ENCODE peak calls at places on chromosomes 13 and 19, in ten cellular contexts. E is testis; Y is erythroblast; F is HS-5; H is aorta; I is MV-4-11; Q is A549; O is activated CD4-positive, CD25-positive, alpha-beta regulatory T cell; A is AG04450; J is mesenchymal stem cell. W is an unnamed sample.

GRCh38 chr19:58345558-58345957 is 7.7 kb downstream of the A1BG start:
- DNase-seq in E (no peak), Y (no peak), F (no peak), H (no peak), I (no peak), Q (no peak), O (no peak), A (no peak), J (peak), W (no peak)

GRCh38 chr19:21677696-21678418 is 89.5 kb downstream of the ZNF100 start:
- DNase-seq in E (peak), Y (no peak), F (no peak), H (no peak), I (no peak), Q (no peak), O (no peak), A (no peak), J (no peak), W (no peak)

GRCh38 chr13:45292176-45292575 is 48.8 kb downstream of the TPT1 start:
- DNase-seq in E (no peak), Y (no peak), F (peak), H (no peak), I (no peak), Q (no peak), O (no peak), A (no peak), J (no peak), W (no peak)

GRCh38 chr13:22201395-22201794 is 530.5 kb downstream of the FGF9 start:
- DNase-seq in E (no peak), Y (no peak), F (no peak), H (no peak), I (no peak), Q (no peak), O (no peak), A (no peak), J (no peak), W (no peak)

GRCh38 chr19:3556978-3557460 is 367 bp downstream of the MFSD12 start:
- DNase-seq in E (no peak), Y (no peak), F (no peak), H (no peak), I (peak), Q (no peak), O (peak), A (no peak), J (peak), W (no peak)

GRCh38 chr13:22455036-22455435 is 725.7 kb upstream of the SGCG start:
- DNase-seq in E (no peak), Y (no peak), F (no peak), H (no peak), I (no peak), Q (no peak), O (no peak), A (no peak), J (no peak), W (no peak)

GRCh38 chr19:2883686-2884439 is 16.7 kb downstream of the ZNF556 start:
- DNase-seq in E (peak), Y (no peak), F (no peak), H (no peak), I (no peak), Q (no peak), O (no peak), A (no peak), J (no peak), W (no peak)

GRCh38 chr19:30552593-30552992 is 180.4 kb downstream of the ZNF536 start:
- DNase-seq in E (no peak), Y (no peak), F (no peak), H (no peak), I (no peak), Q (no peak), O (no peak), A (no peak), J (no peak), W (no peak)

GRCh38 chr19:38317104-38317612 is 1.4 kb upstream of the YIF1B start:
- DNase-seq in E (no peak), Y (peak), F (no peak), H (no peak), I (peak), Q (no peak), O (no peak), A (no peak), J (no peak), W (no peak)

GRCh38 chr19:45742969-45743368 is 9.7 kb downstream of the MEIOSIN start:
- DNase-seq in E (no peak), Y (no peak), F (no peak), H (no peak), I (no peak), Q (no peak), O (no peak), A (no peak), J (no peak), W (no peak)

GRCh38 chr13:84946144-84946543 is 853.1 kb downstream of the SLITRK6 start:
- DNase-seq in E (no peak), Y (no peak), F (no peak), H (no peak), I (peak), Q (no peak), O (no peak), A (no peak), J (peak), W (no peak)

GRCh38 chr19:10136936-10137335 is 17.2 kb upstream of the EIF3G start:
- DNase-seq in E (no peak), Y (no peak), F (no peak), H (no peak), I (no peak), Q (no peak), O (no peak), A (no peak), J (no peak), W (no peak)

GRCh38 chr13:49304763-49305695 is 57.3 kb downstream of the CDADC1 start:
- DNase-seq in E (no peak), Y (no peak), F (no peak), H (no peak), I (no peak), Q (no peak), O (no peak), A (no peak), J (no peak), W (no peak)

GRCh38 chr13:51614350-51614786 is 30.1 kb downstream of the WDFY2 start:
- DNase-seq in E (no peak), Y (peak), F (no peak), H (no peak), I (peak), Q (no peak), O (no peak), A (no peak), J (no peak), W (no peak)

W was measured in brain pericyte.